ENCODE peak calls at places on chromosomes 7 and 10, in five cellular contexts. T is WTC11, K is A549, D is endothelial cell of umbilical vein, O is HepG2. V is an unnamed sample.

GRCh38 chr7:29987821-29988317 is 1.7 kb downstream of the SCRN1 start:
- DNase-seq in T (no peak), D (peak), O (peak), K (peak), V (no peak)

GRCh38 chr7:101543846-101544245 is 85.2 kb downstream of the MYL10 start:
- DNase-seq in T (no peak), K (no peak), D (no peak), O (no peak), V (no peak)

GRCh38 chr7:141700291-141700847 is 1.6 kb downstream of the DENND11 start:
- DNase-seq in T (no peak), D (no peak), K (no peak), O (no peak), V (no peak)

GRCh38 chr7:155914341-155914740 is 102.1 kb upstream of the SHH start:
- DNase-seq in K (no peak), T (no peak), O (no peak), D (no peak), V (no peak)

GRCh38 chr10:48465860-48466521 is 138.9 kb downstream of the ARHGAP22 start:
- DNase-seq in O (no peak), T (no peak), D (no peak), K (no peak), V (peak)

GRCh38 chr10:120741415-120741814 is 109.7 kb upstream of the WDR11 start:
- DNase-seq in D (no peak), O (peak), K (no peak), T (no peak), V (no peak)

GRCh38 chr10:4174197-4174596 is 389.2 kb upstream of the KLF6 start:
- DNase-seq in T (peak), K (no peak), O (peak), D (no peak), V (peak)

GRCh38 chr7:68841004-68841403 is 757.3 kb upstream of the AUTS2 start:
- DNase-seq in K (no peak), D (no peak), T (no peak), O (no peak), V (no peak)

GRCh38 chr10:101095550-101096213 is 33.9 kb downstream of the KAZALD1 start:
- DNase-seq in D (peak), O (peak), K (peak), T (peak), V (peak)

DNA sequence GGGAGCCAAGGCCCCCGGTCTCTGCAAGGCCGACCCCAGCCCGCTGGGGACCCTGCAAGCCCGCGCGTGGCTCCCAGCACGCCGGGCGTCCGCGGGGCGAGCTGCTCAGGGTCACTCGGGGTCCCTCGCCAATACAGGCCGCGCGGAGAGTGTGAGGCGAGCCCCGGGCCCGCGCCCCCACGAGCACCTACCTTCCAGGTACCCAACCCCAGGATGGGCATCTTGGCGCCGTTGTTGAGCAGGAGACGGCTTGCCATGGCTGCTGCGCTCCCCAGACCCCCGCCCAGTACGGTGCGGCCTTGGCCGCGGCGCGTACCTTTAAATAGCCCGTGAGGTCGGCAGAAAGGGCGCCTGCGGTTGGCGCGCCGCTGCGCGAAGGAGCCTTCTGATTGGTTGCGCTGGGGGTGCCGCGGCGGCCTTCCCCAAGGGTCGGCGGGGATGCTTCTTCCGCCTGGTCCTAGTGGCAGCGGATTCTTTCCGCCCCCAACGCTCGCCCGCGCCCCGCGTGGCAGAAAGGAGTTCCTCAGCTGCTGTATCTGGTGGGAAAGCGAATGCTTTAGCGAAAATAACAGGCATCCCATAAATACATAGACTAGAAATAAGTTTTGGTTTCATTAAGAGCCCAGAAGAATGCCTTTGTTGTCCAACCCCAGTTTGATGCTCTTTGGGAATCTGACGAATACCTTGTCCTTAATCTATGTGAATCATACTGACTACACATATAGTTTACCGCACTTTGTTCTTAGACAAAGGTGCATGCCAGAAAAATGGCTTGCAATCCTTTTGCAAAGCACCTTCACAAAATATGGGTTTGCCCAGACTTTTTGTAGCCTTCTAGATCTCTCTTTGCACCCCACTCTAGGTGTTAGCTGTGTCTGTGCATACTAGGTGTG is at the start of gene AKR1B1:
- DNase-seq in T (peak), D (peak), O (peak), K (peak), V (peak)
- TF ChIP-seq JUN in T (peak), D (no peak), O (no peak), K (peak), V (no peak)

DNA sequence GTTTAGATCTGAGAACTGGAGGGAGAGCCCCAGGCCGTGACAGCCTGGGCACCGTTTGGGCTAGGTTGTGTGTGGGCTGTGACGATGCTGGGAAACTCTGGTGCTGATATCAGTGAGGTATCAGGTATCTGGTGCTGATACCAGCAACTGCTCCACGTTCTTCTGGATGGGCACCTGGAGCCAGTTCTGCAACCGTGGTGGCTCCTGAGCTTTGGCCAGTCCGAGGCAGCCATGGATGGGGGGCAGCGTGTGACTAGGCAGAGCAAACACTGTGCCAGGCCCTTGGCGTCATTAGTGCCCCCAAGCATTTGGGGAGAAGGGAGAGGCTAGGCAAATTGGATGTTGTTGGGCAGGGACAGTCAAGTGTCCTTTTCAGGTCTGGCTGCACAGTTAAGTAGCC is 57.9 kb downstream of the ZNF467 start:
- DNase-seq in K (no peak), O (no peak), T (no peak), D (no peak), V (no peak)
- TF ChIP-seq JUN in K (no peak), O (no peak), T (no peak), D (no peak), V (no peak)

GRCh38 chr7:76260171-76260703 is 42.2 kb upstream of the HSPB1 start:
- DNase-seq in D (no peak), K (no peak), T (peak), O (peak), V (peak)
- TF ChIP-seq JUN in D (no peak), K (no peak), T (no peak), O (no peak), V (no peak)

DNA sequence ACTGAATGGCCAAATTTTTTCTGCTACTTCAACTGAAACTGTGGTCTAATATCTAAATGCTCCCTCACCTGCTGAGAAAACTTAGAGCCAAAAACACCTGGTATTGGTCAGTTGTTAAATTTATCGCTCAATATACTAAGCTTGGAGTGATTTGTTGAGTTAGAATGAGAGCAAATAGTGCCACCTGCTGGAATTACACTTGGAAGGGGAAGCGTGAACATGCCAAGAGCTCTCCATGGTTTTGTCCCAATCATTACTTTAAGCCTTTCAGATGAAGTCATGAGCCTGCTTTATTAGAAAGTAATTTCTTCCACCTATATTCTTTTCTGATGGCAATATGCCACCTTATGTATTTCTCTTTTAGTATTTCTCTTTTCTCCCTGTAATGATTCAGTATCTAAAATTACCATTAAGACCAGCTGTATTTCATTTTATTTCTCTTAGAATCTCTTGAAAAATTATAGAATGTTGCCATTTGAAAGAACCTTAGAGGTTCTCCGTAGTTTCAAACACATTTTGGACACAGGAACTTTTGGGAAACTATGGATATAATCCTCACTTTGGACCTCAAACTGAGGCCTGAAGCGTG is 447.8 kb upstream of the C7orf33 start:
- DNase-seq in D (no peak), K (no peak), T (no peak), O (peak), V (no peak)
- TF ChIP-seq JUN in D (no peak), K (no peak), T (no peak), O (no peak), V (no peak)

GRCh38 chr10:80459047-80459865 is 5.1 kb downstream of the TSPAN14 start:
- DNase-seq in O (no peak), D (no peak), K (no peak), T (peak), V (no peak)
- TF ChIP-seq JUN in O (no peak), D (no peak), K (no peak), T (no peak), V (no peak)

DNA sequence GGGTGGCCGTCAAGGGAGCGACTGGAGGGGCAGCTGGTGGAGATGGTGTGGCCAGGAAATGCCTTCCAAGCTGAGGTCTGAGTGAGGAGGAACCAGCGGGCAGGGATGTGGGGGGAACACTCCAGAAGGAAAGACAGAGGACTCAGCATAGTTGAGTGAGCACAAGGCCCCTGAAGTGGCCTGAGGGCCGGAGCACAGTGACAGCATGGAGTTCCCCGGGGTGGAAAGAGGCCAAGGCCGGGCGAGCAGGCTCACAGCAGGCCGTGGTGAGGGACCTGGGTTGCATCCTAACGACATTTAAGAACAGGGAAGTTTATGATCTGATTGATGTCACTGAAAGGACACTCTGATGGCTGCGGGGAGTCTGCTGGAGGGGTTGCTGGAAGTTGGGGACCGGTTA is 48.0 kb downstream of the HTRA1 start:
- DNase-seq in D (no peak), T (no peak), O (no peak), K (no peak), V (no peak)
- TF ChIP-seq JUN in D (no peak), T (no peak), O (no peak), K (no peak), V (no peak)

GRCh38 chr7:147539685-147540084 is 1050.9 kb upstream of the C7orf33 start:
- DNase-seq in D (no peak), O (no peak), T (no peak), K (no peak), V (no peak)

GRCh38 chr7:147540743-147541142 is 1049.8 kb upstream of the C7orf33 start:
- DNase-seq in D (no peak), K (no peak), O (no peak), T (no peak), V (no peak)

GRCh38 chr7:147535619-147536200 is 1054.9 kb upstream of the C7orf33 start:
- DNase-seq in D (no peak), T (no peak), K (no peak), O (no peak), V (no peak)

DNA sequence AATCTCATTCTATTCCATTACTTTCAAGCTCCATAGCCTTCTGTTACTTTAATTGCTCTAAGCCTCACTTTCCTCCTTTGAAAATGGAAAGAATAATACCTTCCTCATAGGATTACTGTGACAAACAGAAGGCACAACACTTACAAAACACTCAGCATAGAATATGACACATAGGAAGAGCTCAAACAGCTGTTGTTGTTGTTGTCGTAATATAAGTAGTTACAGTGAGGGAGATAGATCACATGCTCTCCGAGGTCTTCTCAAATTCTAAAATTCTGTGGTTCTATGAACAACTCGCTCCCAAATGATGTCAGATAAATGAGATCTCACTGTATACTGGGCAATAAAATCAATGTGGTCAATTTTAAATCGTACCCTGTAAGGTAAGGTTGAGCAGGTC is 1049.3 kb upstream of the C7orf33 start:
- DNase-seq in T (no peak), D (no peak), O (no peak), K (no peak), V (no peak)
- TF ChIP-seq JUN in T (no peak), D (no peak), O (no peak), K (no peak), V (no peak)

DNA sequence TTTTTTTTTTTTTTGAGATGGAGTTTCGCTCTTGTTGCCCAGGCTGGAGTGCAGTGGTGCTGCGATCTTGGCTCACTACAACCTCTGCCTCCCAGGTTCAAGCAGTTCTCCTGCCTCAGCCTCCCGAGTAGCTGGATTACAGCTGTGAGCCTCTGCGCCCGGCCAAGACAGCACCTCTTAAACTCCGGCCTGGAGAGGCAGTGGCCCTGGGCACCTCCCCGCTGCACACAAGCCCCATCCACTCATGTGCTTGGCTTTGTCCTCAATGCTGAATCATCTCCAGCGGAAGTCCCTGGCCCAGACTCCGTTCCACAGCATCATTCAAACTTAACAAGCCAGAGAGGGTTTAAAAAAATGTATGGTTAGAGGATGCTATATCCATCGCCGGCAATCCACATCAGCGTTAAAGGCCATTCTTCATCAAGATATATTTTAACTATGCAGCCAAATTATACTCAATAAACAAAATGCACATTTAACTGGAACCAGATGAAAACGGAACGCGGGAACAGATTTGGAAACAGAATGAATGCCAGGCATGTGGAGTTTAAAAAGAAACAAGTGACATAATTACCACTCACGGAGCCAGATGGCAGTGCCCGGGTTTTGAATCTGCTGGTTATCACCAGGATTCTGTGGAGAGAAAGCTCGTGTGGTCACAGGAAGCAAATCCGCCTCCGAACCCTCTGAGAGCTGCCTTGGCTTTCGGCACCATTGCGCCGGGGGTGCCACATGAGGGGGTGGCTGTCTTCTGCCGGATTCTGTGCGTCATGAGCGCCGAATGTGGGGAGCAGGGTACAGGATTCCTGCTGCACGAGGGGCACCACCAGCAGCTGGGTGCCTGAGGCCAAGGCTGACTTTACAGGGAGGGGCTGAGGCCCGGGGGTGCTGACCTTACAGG is 45.6 kb upstream of the CFAP46 start:
- DNase-seq in T (no peak), O (no peak), K (no peak), D (no peak), V (no peak)
- TF ChIP-seq JUN in T (no peak), O (no peak), K (no peak), D (no peak), V (no peak)